ENCODE peak calls at places on chromosomes 5 and 9, in seven cellular contexts. One of them, this sample, is unnamed.

GRCh38 chr9:18549772-18550171 is 75.8 kb downstream of the ADAMTSL1 start:
- DNase-seq in GM23248: no peak
- DNase-seq in PC-3: peak; percentile 51
- DNase-seq in bronchial epithelial cell: no peak
- DNase-seq in GM12865: no peak
- DNase-seq in skeletal muscle cell: no peak
- DNase-seq in tibial nerve: no peak
- DNase-seq in this sample: no peak

GRCh38 chr9:6910032-6910431 is 152.3 kb downstream of the KDM4C start:
- DNase-seq in GM23248: peak; percentile 51
- DNase-seq in PC-3: peak; percentile 29
- DNase-seq in bronchial epithelial cell: peak; percentile 16
- DNase-seq in GM12865: peak; percentile 28
- DNase-seq in skeletal muscle cell: no peak
- DNase-seq in tibial nerve: no peak
- DNase-seq in this sample: no peak

GRCh38 chr9:106441283-106441682 is 421.7 kb upstream of the ZNF462 start:
- DNase-seq in GM23248: no peak
- DNase-seq in PC-3: peak; percentile 18
- DNase-seq in bronchial epithelial cell: no peak
- DNase-seq in GM12865: no peak
- DNase-seq in skeletal muscle cell: no peak
- DNase-seq in tibial nerve: no peak
- DNase-seq in this sample: no peak

GRCh38 chr9:87796232-87796631 is 70.3 kb downstream of the CTSL start:
- DNase-seq in GM23248: no peak
- DNase-seq in PC-3: no peak
- DNase-seq in bronchial epithelial cell: no peak
- DNase-seq in GM12865: peak; percentile 3
- DNase-seq in skeletal muscle cell: no peak
- DNase-seq in tibial nerve: no peak
- DNase-seq in this sample: no peak

GRCh38 chr9:95724253-95724991 is 151.1 kb upstream of the ERCC6L2 start:
- DNase-seq in GM23248: no peak
- DNase-seq in PC-3: no peak
- DNase-seq in bronchial epithelial cell: no peak
- DNase-seq in GM12865: peak; percentile 91
- DNase-seq in skeletal muscle cell: no peak
- DNase-seq in tibial nerve: no peak
- DNase-seq in this sample: peak; percentile 63

GRCh38 chr9:87862536-87863268 is 20.0 kb upstream of the SPATA31E1 start:
- DNase-seq in GM23248: peak; percentile 87
- DNase-seq in PC-3: peak; percentile 73
- DNase-seq in bronchial epithelial cell: peak; percentile 86
- DNase-seq in GM12865: no peak
- DNase-seq in skeletal muscle cell: no peak
- DNase-seq in tibial nerve: no peak
- DNase-seq in this sample: no peak

GRCh38 chr5:74579215-74579614 is 61.3 kb downstream of the ENC1 start:
- DNase-seq in GM23248: no peak
- DNase-seq in PC-3: no peak
- DNase-seq in bronchial epithelial cell: no peak
- DNase-seq in GM12865: peak; percentile 95
- DNase-seq in skeletal muscle cell: no peak
- DNase-seq in tibial nerve: no peak
- DNase-seq in this sample: peak; percentile 76

GRCh38 chr5:129853588-129853987 is 50.7 kb upstream of the CHSY3 start:
- DNase-seq in GM23248: no peak
- DNase-seq in PC-3: no peak
- DNase-seq in bronchial epithelial cell: no peak
- DNase-seq in GM12865: no peak
- DNase-seq in skeletal muscle cell: no peak
- DNase-seq in tibial nerve: no peak
- DNase-seq in this sample: no peak

GRCh38 chr9:72509635-72510034 is 11.8 kb upstream of the TMC1 start:
- DNase-seq in GM23248: peak; percentile 74
- DNase-seq in PC-3: peak; percentile 44
- DNase-seq in bronchial epithelial cell: peak; percentile 71
- DNase-seq in GM12865: peak; percentile 78
- DNase-seq in skeletal muscle cell: no peak
- DNase-seq in tibial nerve: no peak
- DNase-seq in this sample: peak; percentile 57

GRCh38 chr9:1460143-1460769 is 410.1 kb downstream of the DMRT2 start:
- DNase-seq in GM23248: peak; percentile 18
- DNase-seq in PC-3: peak; percentile 47
- DNase-seq in bronchial epithelial cell: peak; percentile 55
- DNase-seq in GM12865: peak; percentile 57
- DNase-seq in skeletal muscle cell: no peak
- DNase-seq in tibial nerve: no peak
- DNase-seq in this sample: no peak

GRCh38 chr9:120925535-120926396 is 830 bp downstream of the TRAF1 start:
- DNase-seq in GM23248: peak; percentile 87
- DNase-seq in PC-3: peak; percentile 23
- DNase-seq in bronchial epithelial cell: peak; percentile 83
- DNase-seq in GM12865: peak; percentile 91
- DNase-seq in skeletal muscle cell: peak; percentile 60
- DNase-seq in tibial nerve: no peak
- DNase-seq in this sample: peak; percentile 77

GRCh38 chr5:169302491-169303118 is 1.7 kb upstream of the SLIT3 start:
- DNase-seq in GM23248: peak; percentile 85
- DNase-seq in PC-3: peak; percentile 80
- DNase-seq in bronchial epithelial cell: peak; percentile 76
- DNase-seq in GM12865: peak; percentile 80
- DNase-seq in skeletal muscle cell: peak; percentile 31
- DNase-seq in tibial nerve: no peak
- DNase-seq in this sample: no peak

GRCh38 chr9:136107155-136107952 is 11.3 kb downstream of the TMEM250 start:
- DNase-seq in GM23248: no peak
- DNase-seq in PC-3: no peak
- DNase-seq in bronchial epithelial cell: no peak
- DNase-seq in GM12865: peak; percentile 88
- DNase-seq in skeletal muscle cell: no peak
- DNase-seq in tibial nerve: no peak
- DNase-seq in this sample: peak; percentile 73

GRCh38 chr5:168356592-168356991 is 65.1 kb downstream of the WWC1 start:
- DNase-seq in GM23248: no peak
- DNase-seq in PC-3: no peak
- DNase-seq in bronchial epithelial cell: no peak
- DNase-seq in GM12865: no peak
- DNase-seq in skeletal muscle cell: no peak
- DNase-seq in tibial nerve: no peak
- DNase-seq in this sample: no peak

GRCh38 chr5:101163088-101163487 is 260.0 kb upstream of the ST8SIA4 start:
- DNase-seq in GM23248: no peak
- DNase-seq in PC-3: no peak
- DNase-seq in bronchial epithelial cell: no peak
- DNase-seq in GM12865: no peak
- DNase-seq in skeletal muscle cell: no peak
- DNase-seq in tibial nerve: no peak
- DNase-seq in this sample: no peak

GRCh38 chr9:135339378-135339973 is 140.1 kb upstream of the PPP1R26 start:
- DNase-seq in GM23248: no peak
- DNase-seq in PC-3: no peak
- DNase-seq in bronchial epithelial cell: no peak
- DNase-seq in GM12865: no peak
- DNase-seq in skeletal muscle cell: no peak
- DNase-seq in tibial nerve: no peak
- DNase-seq in this sample: no peak

GRCh38 chr9:136900988-136901515 is 14.7 kb downstream of the TRAF2 start:
- DNase-seq in GM23248: no peak
- DNase-seq in PC-3: no peak
- DNase-seq in bronchial epithelial cell: peak; percentile 66
- DNase-seq in GM12865: peak; percentile 22
- DNase-seq in skeletal muscle cell: no peak
- DNase-seq in tibial nerve: no peak
- DNase-seq in this sample: no peak

GRCh38 chr9:99057665-99058625 is 47.0 kb upstream of the TGFBR1 start:
- DNase-seq in GM23248: peak; percentile 66
- DNase-seq in PC-3: peak; percentile 52
- DNase-seq in bronchial epithelial cell: peak; percentile 73
- DNase-seq in GM12865: peak; percentile 81
- DNase-seq in skeletal muscle cell: peak; percentile 69
- DNase-seq in tibial nerve: no peak
- DNase-seq in this sample: peak; percentile 51
- H3K4me3 ChIP-seq in GM23248: no peak overlapping the region
- H3K4me3 ChIP-seq in PC-3: no peak overlapping the region
- H3K4me3 ChIP-seq in bronchial epithelial cell: no peak overlapping the region
- H3K4me3 ChIP-seq in GM12865: peak overlapping the region; percentile 2
- H3K4me3 ChIP-seq in skeletal muscle cell: no peak overlapping the region
- H3K4me3 ChIP-seq in tibial nerve: no peak overlapping the region
- H3K4me3 ChIP-seq in this sample: no peak overlapping the region

DNA sequence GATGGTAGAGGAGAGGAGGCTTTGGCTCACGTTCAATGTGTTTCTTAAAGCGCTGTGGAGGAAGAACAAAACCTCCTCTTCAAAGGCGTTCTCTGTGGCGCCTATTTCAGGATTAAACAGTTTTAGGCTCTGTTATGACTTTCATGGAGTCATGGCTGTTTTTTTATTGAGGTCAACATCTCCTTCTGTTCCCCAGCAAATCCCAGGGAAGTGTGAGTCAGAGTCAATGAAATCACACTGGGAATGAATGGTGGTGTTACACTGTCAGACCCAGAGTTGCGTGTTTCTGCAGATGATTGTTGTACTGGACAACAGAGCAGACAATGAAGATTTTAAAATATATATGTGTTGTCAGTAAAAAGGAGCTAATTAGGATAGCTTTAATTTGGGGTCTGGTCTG is 240.6 kb downstream of the CSNK1G3 start:
- DNase-seq in GM23248: peak; percentile 90
- DNase-seq in PC-3: peak; percentile 25
- DNase-seq in bronchial epithelial cell: peak; percentile 77
- DNase-seq in GM12865: no peak
- DNase-seq in skeletal muscle cell: peak; percentile 89
- DNase-seq in tibial nerve: no peak
- DNase-seq in this sample: no peak
- H3K4me3 ChIP-seq in GM23248: no peak overlapping the region
- H3K4me3 ChIP-seq in PC-3: no peak overlapping the region
- H3K4me3 ChIP-seq in bronchial epithelial cell: no peak overlapping the region
- H3K4me3 ChIP-seq in GM12865: no peak overlapping the region
- H3K4me3 ChIP-seq in skeletal muscle cell: no peak overlapping the region
- H3K4me3 ChIP-seq in tibial nerve: no peak overlapping the region
- H3K4me3 ChIP-seq in this sample: no peak overlapping the region

GRCh38 chr9:21428235-21428634 is 12.0 kb upstream of the IFNA1 start:
- DNase-seq in GM23248: no peak
- DNase-seq in PC-3: no peak
- DNase-seq in bronchial epithelial cell: no peak
- DNase-seq in GM12865: no peak
- DNase-seq in skeletal muscle cell: no peak
- DNase-seq in tibial nerve: no peak
- DNase-seq in this sample: no peak
- H3K4me3 ChIP-seq in GM23248: no peak overlapping the region
- H3K4me3 ChIP-seq in PC-3: no peak overlapping the region
- H3K4me3 ChIP-seq in bronchial epithelial cell: no peak overlapping the region
- H3K4me3 ChIP-seq in GM12865: no peak overlapping the region
- H3K4me3 ChIP-seq in skeletal muscle cell: no peak overlapping the region
- H3K4me3 ChIP-seq in tibial nerve: no peak overlapping the region
- H3K4me3 ChIP-seq in this sample: no peak overlapping the region

GRCh38 chr5:67493676-67494075 is 297.1 kb upstream of the CD180 start:
- DNase-seq in GM23248: peak; percentile 30
- DNase-seq in PC-3: peak; percentile 43
- DNase-seq in bronchial epithelial cell: peak; percentile 18
- DNase-seq in GM12865: peak; percentile 11
- DNase-seq in skeletal muscle cell: peak; percentile 5
- DNase-seq in tibial nerve: no peak
- DNase-seq in this sample: no peak
- H3K4me3 ChIP-seq in GM23248: no peak overlapping the region
- H3K4me3 ChIP-seq in PC-3: no peak overlapping the region
- H3K4me3 ChIP-seq in bronchial epithelial cell: no peak overlapping the region
- H3K4me3 ChIP-seq in GM12865: no peak overlapping the region
- H3K4me3 ChIP-seq in skeletal muscle cell: no peak overlapping the region
- H3K4me3 ChIP-seq in tibial nerve: no peak overlapping the region
- H3K4me3 ChIP-seq in this sample: no peak overlapping the region

GRCh38 chr9:130343445-130343918 is 77.9 kb downstream of the HMCN2 start:
- DNase-seq in GM23248: peak; percentile 21
- DNase-seq in PC-3: no peak
- DNase-seq in bronchial epithelial cell: no peak
- DNase-seq in GM12865: no peak
- DNase-seq in skeletal muscle cell: no peak
- DNase-seq in tibial nerve: no peak
- DNase-seq in this sample: no peak
- H3K4me3 ChIP-seq in GM23248: no peak overlapping the region
- H3K4me3 ChIP-seq in PC-3: no peak overlapping the region
- H3K4me3 ChIP-seq in bronchial epithelial cell: no peak overlapping the region
- H3K4me3 ChIP-seq in GM12865: no peak overlapping the region
- H3K4me3 ChIP-seq in skeletal muscle cell: no peak overlapping the region
- H3K4me3 ChIP-seq in tibial nerve: no peak overlapping the region
- H3K4me3 ChIP-seq in this sample: no peak overlapping the region

GRCh38 chr5:179256229-179257189 is 88.8 kb downstream of the ADAMTS2 start:
- DNase-seq in GM23248: no peak
- DNase-seq in PC-3: no peak
- DNase-seq in bronchial epithelial cell: no peak
- DNase-seq in GM12865: no peak
- DNase-seq in skeletal muscle cell: no peak
- DNase-seq in tibial nerve: no peak
- DNase-seq in this sample: no peak
- H3K4me3 ChIP-seq in GM23248: no peak overlapping the region
- H3K4me3 ChIP-seq in PC-3: no peak overlapping the region
- H3K4me3 ChIP-seq in bronchial epithelial cell: no peak overlapping the region
- H3K4me3 ChIP-seq in GM12865: no peak overlapping the region
- H3K4me3 ChIP-seq in skeletal muscle cell: no peak overlapping the region
- H3K4me3 ChIP-seq in tibial nerve: no peak overlapping the region
- H3K4me3 ChIP-seq in this sample: no peak overlapping the region

GRCh38 chr5:39353714-39354399 is 10.4 kb downstream of the C9 start:
- DNase-seq in GM23248: no peak
- DNase-seq in PC-3: no peak
- DNase-seq in bronchial epithelial cell: peak; percentile 61
- DNase-seq in GM12865: no peak
- DNase-seq in skeletal muscle cell: no peak
- DNase-seq in tibial nerve: no peak
- DNase-seq in this sample: no peak

GRCh38 chr5:39355324-39355723 is 9.0 kb downstream of the C9 start:
- DNase-seq in GM23248: peak; percentile 43
- DNase-seq in PC-3: peak; percentile 48
- DNase-seq in bronchial epithelial cell: peak; percentile 54
- DNase-seq in GM12865: no peak
- DNase-seq in skeletal muscle cell: no peak
- DNase-seq in tibial nerve: no peak
- DNase-seq in this sample: no peak

GRCh38 chr5:39356263-39356662 is 8.0 kb downstream of the C9 start:
- DNase-seq in GM23248: no peak
- DNase-seq in PC-3: no peak
- DNase-seq in bronchial epithelial cell: no peak
- DNase-seq in GM12865: no peak
- DNase-seq in skeletal muscle cell: no peak
- DNase-seq in tibial nerve: no peak
- DNase-seq in this sample: no peak

GRCh38 chr5:39352170-39352569 is 12.1 kb downstream of the C9 start:
- DNase-seq in GM23248: no peak
- DNase-seq in PC-3: no peak
- DNase-seq in bronchial epithelial cell: no peak
- DNase-seq in GM12865: no peak
- DNase-seq in skeletal muscle cell: no peak
- DNase-seq in tibial nerve: no peak
- DNase-seq in this sample: no peak

GRCh38 chr5:39352931-39353330 is 11.4 kb downstream of the C9 start:
- DNase-seq in GM23248: no peak
- DNase-seq in PC-3: no peak
- DNase-seq in bronchial epithelial cell: no peak
- DNase-seq in GM12865: no peak
- DNase-seq in skeletal muscle cell: no peak
- DNase-seq in tibial nerve: no peak
- DNase-seq in this sample: no peak
- H3K4me3 ChIP-seq in GM23248: no peak overlapping the region
- H3K4me3 ChIP-seq in PC-3: no peak overlapping the region
- H3K4me3 ChIP-seq in bronchial epithelial cell: no peak overlapping the region
- H3K4me3 ChIP-seq in GM12865: no peak overlapping the region
- H3K4me3 ChIP-seq in skeletal muscle cell: no peak overlapping the region
- H3K4me3 ChIP-seq in tibial nerve: no peak overlapping the region
- H3K4me3 ChIP-seq in this sample: no peak overlapping the region

GRCh38 chr5:68562308-68562707 is 346.8 kb downstream of the PIK3R1 start:
- DNase-seq in GM23248: no peak
- DNase-seq in PC-3: no peak
- DNase-seq in bronchial epithelial cell: peak; percentile 56
- DNase-seq in GM12865: no peak
- DNase-seq in skeletal muscle cell: peak; percentile 75
- DNase-seq in tibial nerve: no peak
- DNase-seq in this sample: no peak
- H3K4me3 ChIP-seq in GM23248: no peak overlapping the region
- H3K4me3 ChIP-seq in PC-3: no peak overlapping the region
- H3K4me3 ChIP-seq in bronchial epithelial cell: no peak overlapping the region
- H3K4me3 ChIP-seq in GM12865: no peak overlapping the region
- H3K4me3 ChIP-seq in skeletal muscle cell: no peak overlapping the region
- H3K4me3 ChIP-seq in tibial nerve: no peak overlapping the region
- H3K4me3 ChIP-seq in this sample: no peak overlapping the region